ENCODE peak calls at places on chromosomes 5 and 9, in five cellular contexts. O, D, B, L and U are unnamed samples.

GRCh38 chr5:62030326-62030725 is 275.7 kb upstream of the KIF2A start:
- DNase-seq in O (no peak), D (no peak), B (no peak), L (no peak), U (no peak)

GRCh38 chr5:78771260-78772240 is 123.0 kb upstream of the LHFPL2 start:
- DNase-seq in O (no peak), D (no peak), B (no peak), L (no peak), U (no peak)

GRCh38 chr9:112059145-112059979 is 115.7 kb downstream of the SUSD1 start:
- DNase-seq in O (no peak), D (no peak), B (no peak), L (peak), U (no peak)

GRCh38 chr9:130499804-130500263 is 55.1 kb downstream of the ASS1 start:
- DNase-seq in O (no peak), D (no peak), B (no peak), L (no peak), U (no peak)

GRCh38 chr5:42992035-42992570 is 48.0 kb downstream of the ANXA2R start:
- DNase-seq in O (peak), D (peak), B (peak), L (peak), U (peak)

GRCh38 chr5:10513501-10514442 is 50.1 kb upstream of the ANKRD33B start:
- DNase-seq in O (no peak), D (no peak), B (no peak), L (peak), U (no peak)

GRCh38 chr5:79512692-79513518 is 1.0 kb downstream of the HOMER1 start:
- DNase-seq in O (no peak), D (no peak), B (no peak), L (peak), U (no peak)

GRCh38 chr5:10572451-10572850 is 8.6 kb downstream of the ANKRD33B start:
- DNase-seq in O (no peak), D (no peak), B (no peak), L (no peak), U (no peak)

GRCh38 chr5:84487963-84488362 is 103.3 kb upstream of the EDIL3 start:
- DNase-seq in O (no peak), D (no peak), B (no peak), L (peak), U (no peak)

GRCh38 chr5:45060686-45061085 is 251.9 kb downstream of the MRPS30 start:
- DNase-seq in O (no peak), D (no peak), B (no peak), L (no peak), U (no peak)

GRCh38 chr9:91374939-91375338 is 13.2 kb upstream of the AUH start:
- DNase-seq in O (no peak), D (no peak), B (no peak), L (peak), U (no peak)

GRCh38 chr9:69658987-69659677 is 13.0 kb downstream of the APBA1 start:
- DNase-seq in O (no peak), D (no peak), B (no peak), L (no peak), U (no peak)

GRCh38 chr5:66814146-66814991 is 218.2 kb downstream of the MAST4 start:
- DNase-seq in O (no peak), D (peak), B (peak), L (peak), U (no peak)

GRCh38 chr5:115455241-115455640 is 89.3 kb downstream of the FEM1C start:
- DNase-seq in O (no peak), D (no peak), B (no peak), L (peak), U (no peak)

GRCh38 chr9:87792831-87793288 is 66.9 kb downstream of the CTSL start:
- DNase-seq in O (no peak), D (peak), B (no peak), L (peak), U (no peak)

GRCh38 chr5:138946831-138947560 is 71.9 kb upstream of the LRRTM2 start:
- DNase-seq in O (no peak), D (no peak), B (no peak), L (no peak), U (no peak)

GRCh38 chr5:158277276-158277675 is 418.3 kb upstream of the CLINT1 start:
- DNase-seq in O (no peak), D (no peak), B (no peak), L (no peak), U (no peak)

GRCh38 chr5:134533115-134533815 is 7.8 kb downstream of the JADE2 start:
- DNase-seq in O (no peak), D (no peak), B (no peak), L (peak), U (no peak)

GRCh38 chr9:74551266-74551665 is 54.1 kb downstream of the RORB start:
- DNase-seq in O (no peak), D (no peak), B (no peak), L (no peak), U (no peak)

GRCh38 chr5:72167257-72167656 is 60.0 kb downstream of the MAP1B start:
- DNase-seq in O (no peak), D (no peak), B (no peak), L (no peak), U (no peak)

GRCh38 chr9:111740739-111741138 is 54.0 kb downstream of the SHOC1 start:
- DNase-seq in O (no peak), D (no peak), B (no peak), L (no peak), U (no peak)

GRCh38 chr5:497871-498509 is 26.3 kb downstream of the SLC9A3 start:
- DNase-seq in O (no peak), D (no peak), B (no peak), L (no peak), U (no peak)